ENCODE peak calls at places on chromosomes 11 and 22, in four cellular contexts. J, Y, X and V are unnamed samples.

GRCh38 chr11:66579017-66579606 is 10.7 kb upstream of the CTSF start:
- DNase-seq in J (peak; percentile 89), X (peak; percentile 63), Y (peak; percentile 76), V (peak; percentile 73)

GRCh38 chr11:128039140-128040021 is 548.0 kb downstream of the ETS1 start:
- DNase-seq in J (peak; percentile 23), X (peak; percentile 11), Y (peak; percentile 63), V (no peak)

GRCh38 chr11:69950120-69950519 is 128.0 kb upstream of the ANO1 start:
- DNase-seq in X (peak; percentile 63), J (no peak), Y (no peak), V (peak; percentile 42)

GRCh38 chr11:29448246-29448877 is 568.5 kb downstream of the KCNA4 start:
- DNase-seq in Y (no peak), J (no peak), X (peak; percentile 33), V (peak; percentile 5)

GRCh38 chr11:69003866-69004311 is 9.2 kb downstream of the MRGPRF start:
- DNase-seq in Y (no peak), J (no peak), X (no peak), V (no peak)

GRCh38 chr11:120272303-120272702 is 32.4 kb downstream of the POU2F3 start:
- DNase-seq in J (no peak), X (no peak), Y (no peak), V (no peak)

GRCh38 chr11:79304599-79305212 is 136.1 kb downstream of the TENM4 start:
- DNase-seq in X (peak; percentile 44), Y (no peak), J (no peak), V (peak; percentile 5)

GRCh38 chr11:130472434-130472961 is 24.1 kb downstream of the ADAMTS15 start:
- DNase-seq in X (no peak), Y (no peak), J (no peak), V (no peak)

GRCh38 chr11:295351-296205 is 3.7 kb downstream of the IFITM5 start:
- DNase-seq in X (no peak), J (peak; percentile 22), Y (no peak), V (no peak)

GRCh38 chr11:72736452-72737069 is 15.6 kb downstream of the ARAP1 start:
- DNase-seq in Y (peak; percentile 64), J (peak; percentile 71), X (peak; percentile 67), V (peak; percentile 69)

GRCh38 chr11:72579816-72580647 is 94.2 kb downstream of the PDE2A start:
- DNase-seq in Y (no peak), X (no peak), J (no peak), V (peak; percentile 35)

GRCh38 chr11:10993186-10993585 is 135.3 kb upstream of the ZBED5 start:
- DNase-seq in J (no peak), X (no peak), Y (no peak), V (no peak)

GRCh38 chr11:134101292-134101691 is 32.4 kb downstream of the JAM3 start:
- DNase-seq in J (no peak), Y (no peak), X (no peak), V (no peak)

GRCh38 chr11:19474954-19475811 is 234.4 kb upstream of the E2F8 start:
- DNase-seq in Y (no peak), J (no peak), X (peak; percentile 51), V (no peak)

GRCh38 chr11:102974552-102975280 is 19.2 kb upstream of the MMP13 start:
- DNase-seq in J (no peak), Y (no peak), X (no peak), V (no peak)

GRCh38 chr11:32838505-32839274 is 9.0 kb downstream of the PRRG4 start:
- DNase-seq in X (no peak), J (no peak), Y (no peak), V (no peak)

GRCh38 chr11:57237204-57237681 is at the start of gene APLNR:
- DNase-seq in X (no peak), Y (no peak), J (no peak), V (no peak)

GRCh38 chr11:94787798-94788197 is 19.6 kb downstream of the AMOTL1 start:
- DNase-seq in Y (no peak), J (no peak), X (no peak), V (no peak)

GRCh38 chr22:25750569-25751173 is 8.7 kb downstream of the MYO18B start:
- DNase-seq in Y (no peak), X (no peak), J (no peak), V (no peak)

GRCh38 chr11:61516675-61517516 is 8.3 kb downstream of the LRRC10B start:
- DNase-seq in J (peak; percentile 89), Y (peak; percentile 52), X (peak; percentile 64), V (peak; percentile 48)

GRCh38 chr11:27489092-27489491 is 16.5 kb upstream of the LGR4 start:
- DNase-seq in X (no peak), Y (no peak), J (no peak), V (no peak)